ENCODE peak calls at places on chromosome 18, in five cellular contexts. V is amniotic stem cell; E is cerebellum; J is stimulated activated naive CD8-positive, alpha-beta T cell treated with anti-CD3 and anti-CD28 coated beads, Interleukin-15, Interleukin-2, amounts not matched to agents 100 U/mL and 50 U/mL, for 24 hours; S is M059J. O is an unnamed sample.

GRCh38 chr18:62288669-62289016 is 36.5 kb upstream of the TNFRSF11A start:
- DNase-seq in V (no peak), E (no peak), J (no peak), S (no peak), O (no peak)

GRCh38 chr18:79569720-79570119 is 109.9 kb upstream of the CTDP1 start:
- DNase-seq in V (no peak), E (no peak), J (no peak), S (no peak), O (no peak)

GRCh38 chr18:54086046-54086802 is 138.2 kb downstream of the MBD2 start:
- DNase-seq in V (no peak), E (no peak), J (peak; percentile 5), S (no peak), O (no peak)

GRCh38 chr18:59885579-59886163 is 14.1 kb upstream of the PMAIP1 start:
- DNase-seq in V (no peak), E (no peak), J (peak; percentile 18), S (peak; percentile 95), O (no peak)

GRCh38 chr18:79738565-79739439 is 58.9 kb upstream of the KCNG2 start:
- DNase-seq in V (no peak), E (no peak), J (no peak), S (no peak), O (no peak)

GRCh38 chr18:59851784-59852399 is 47.9 kb upstream of the PMAIP1 start:
- DNase-seq in V (no peak), E (no peak), J (no peak), S (peak; percentile 26), O (no peak)

GRCh38 chr18:50117876-50118275 is 77.1 kb downstream of the MYO5B start:
- DNase-seq in V (no peak), E (no peak), J (no peak), S (no peak), O (no peak)

GRCh38 chr18:44725300-44726096 is 44.8 kb downstream of the SETBP1 start:
- DNase-seq in V (peak; percentile 12), E (no peak), J (peak; percentile 68), S (peak; percentile 84), O (no peak)

GRCh38 chr18:68764016-68764415 is 33.9 kb upstream of the CCDC102B start:
- DNase-seq in V (no peak), E (no peak), J (no peak), S (no peak), O (no peak)

GRCh38 chr18:32156855-32157254 is 33.0 kb upstream of the MEP1B start:
- DNase-seq in V (no peak), E (no peak), J (no peak), S (no peak), O (no peak)

O was measured in GM12891.